ENCODE peak calls at places on chromosomes 2 and 18, in six cellular contexts. M, J, L, K, Y and R are unnamed samples.

GRCh38 chr2:71453404-71454220 is at the start of gene DYSF:
- DNase-seq in M (no peak), J (peak; percentile 41), L (no peak), K (no peak), Y (no peak), R (peak; percentile 90)

GRCh38 chr2:10518470-10519060 is 70.4 kb upstream of the ODC1 start:
- DNase-seq in M (no peak), J (no peak), L (no peak), K (no peak), Y (no peak), R (no peak)

GRCh38 chr2:5021148-5021547 is 671.0 kb upstream of the SOX11 start:
- DNase-seq in M (no peak), J (no peak), L (no peak), K (no peak), Y (no peak), R (no peak)

GRCh38 chr2:11495844-11496271 is 29.9 kb upstream of the E2F6 start:
- DNase-seq in M (no peak), J (peak; percentile 35), L (no peak), K (no peak), Y (no peak), R (no peak)

GRCh38 chr18:48605408-48605845 is 66.6 kb downstream of the CTIF start:
- DNase-seq in M (no peak), J (no peak), L (no peak), K (no peak), Y (peak; percentile 61), R (peak; percentile 54)

GRCh38 chr2:113857454-113857853 is 32.4 kb upstream of the ACTR3 start:
- DNase-seq in M (no peak), J (no peak), L (no peak), K (no peak), Y (no peak), R (no peak)

GRCh38 chr2:150475479-150476212 is 11.8 kb downstream of the RND3 start:
- DNase-seq in M (no peak), J (no peak), L (no peak), K (no peak), Y (no peak), R (no peak)

GRCh38 chr2:100178085-100178788 is 35.8 kb upstream of the AFF3 start:
- DNase-seq in M (no peak), J (no peak), L (peak; percentile 8), K (no peak), Y (peak; percentile 35), R (peak; percentile 53)

GRCh38 chr2:120898961-120899360 is 163.3 kb downstream of the GLI2 start:
- DNase-seq in M (no peak), J (no peak), L (no peak), K (no peak), Y (no peak), R (no peak)

GRCh38 chr2:154837035-154837434 is 138.5 kb downstream of the KCNJ3 start:
- DNase-seq in M (no peak), J (no peak), L (no peak), K (no peak), Y (no peak), R (no peak)

GRCh38 chr2:185700883-185701282 is 37.7 kb upstream of the FSIP2 start:
- DNase-seq in M (no peak), J (no peak), L (no peak), K (no peak), Y (no peak), R (no peak)

GRCh38 chr2:54725343-54726099 is 2.1 kb downstream of the EML6 start:
- DNase-seq in M (no peak), J (no peak), L (no peak), K (no peak), Y (no peak), R (no peak)

GRCh38 chr2:115825912-115826311 is 1383.5 kb downstream of the DPP10 start:
- DNase-seq in M (no peak), J (no peak), L (no peak), K (no peak), Y (no peak), R (no peak)

GRCh38 chr2:176082885-176083731 is 654 bp downstream of the EVX2 start:
- DNase-seq in M (no peak), J (no peak), L (no peak), K (no peak), Y (no peak), R (peak; percentile 47)

GRCh38 chr2:117571590-117572349 is 242.7 kb upstream of the DDX18 start:
- DNase-seq in M (no peak), J (no peak), L (no peak), K (no peak), Y (no peak), R (no peak)

GRCh38 chr18:42649636-42650035 is 465.8 kb downstream of the RIT2 start:
- DNase-seq in M (no peak), J (no peak), L (no peak), K (no peak), Y (no peak), R (peak; percentile 44)